ENCODE peak calls at places on chromosomes 12 and 14, in six cellular contexts. One of them, this sample, is unnamed.

GRCh38 chr12:131222271-131223139 is 268.8 kb downstream of the ADGRD1 start:
- DNase-seq in HepG2: no peak
- DNase-seq in H1: no peak
- DNase-seq in HCT116: no peak
- DNase-seq in GM12878: peak
- DNase-seq in K562: no peak
- DNase-seq in this sample: no peak

GRCh38 chr12:14937689-14938088 is 648 bp downstream of the ERP27 start:
- DNase-seq in HCT116: peak
- DNase-seq in K562: no peak
- DNase-seq in GM12878: no peak
- DNase-seq in H1: no peak
- DNase-seq in HepG2: no peak
- DNase-seq in this sample: peak

GRCh38 chr12:49478949-49479664 is 59.7 kb upstream of the KCNH3 start:
- DNase-seq in GM12878: no peak
- DNase-seq in H1: peak
- DNase-seq in K562: no peak
- DNase-seq in HepG2: no peak
- DNase-seq in HCT116: no peak
- DNase-seq in this sample: peak

GRCh38 chr12:57894577-57895292 is 46.6 kb upstream of the ATP23 start:
- DNase-seq in H1: no peak
- DNase-seq in K562: no peak
- DNase-seq in HCT116: no peak
- DNase-seq in GM12878: no peak
- DNase-seq in HepG2: no peak
- DNase-seq in this sample: no peak

GRCh38 chr12:116525418-116526001 is 33.7 kb upstream of the MAP1LC3B2 start:
- DNase-seq in K562: no peak
- DNase-seq in H1: no peak
- DNase-seq in HepG2: no peak
- DNase-seq in HCT116: peak
- DNase-seq in GM12878: no peak
- DNase-seq in this sample: no peak

GRCh38 chr14:54790092-54790491 is 112.5 kb downstream of the GCH1 start:
- DNase-seq in K562: no peak
- DNase-seq in HepG2: no peak
- DNase-seq in HCT116: no peak
- DNase-seq in H1: no peak
- DNase-seq in GM12878: no peak
- DNase-seq in this sample: no peak

GRCh38 chr12:113040722-113041168 is 15.8 kb upstream of the DTX1 start:
- DNase-seq in K562: no peak
- DNase-seq in HepG2: peak
- DNase-seq in GM12878: no peak
- DNase-seq in H1: no peak
- DNase-seq in HCT116: peak
- DNase-seq in this sample: no peak

GRCh38 chr14:96748371-96748770 is 48.8 kb upstream of the VRK1 start:
- DNase-seq in GM12878: no peak
- DNase-seq in K562: no peak
- DNase-seq in HCT116: no peak
- DNase-seq in H1: no peak
- DNase-seq in HepG2: no peak
- DNase-seq in this sample: no peak

DNA sequence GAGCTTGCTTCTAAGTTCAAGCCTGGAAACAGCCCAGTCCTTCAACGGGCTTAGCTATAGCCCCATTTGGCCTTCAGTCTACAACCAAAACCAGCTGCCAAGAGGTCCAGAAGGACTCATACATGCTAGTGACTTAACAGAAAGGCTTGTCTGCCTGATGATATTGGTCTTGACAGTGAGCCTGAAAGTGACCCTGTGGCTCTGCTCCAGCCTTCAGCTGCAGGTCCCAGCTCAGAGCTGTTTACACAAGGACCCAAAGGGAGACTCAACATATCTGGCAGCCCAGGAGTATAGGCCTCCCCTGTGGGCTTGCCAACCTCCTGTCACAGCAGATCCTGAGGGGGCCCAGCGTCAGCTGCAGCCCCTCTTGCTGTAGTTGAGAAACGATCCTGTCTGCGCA is 27.5 kb downstream of the COX16 start:
- DNase-seq in HCT116: no peak
- DNase-seq in GM12878: no peak
- DNase-seq in K562: no peak
- DNase-seq in HepG2: no peak
- DNase-seq in H1: no peak
- DNase-seq in this sample: no peak
- TF ChIP-seq ATF3 in HCT116: no peak
- TF ChIP-seq ATF3 in GM12878: no peak
- TF ChIP-seq ATF3 in K562: no peak
- TF ChIP-seq ATF3 in HepG2: no peak
- TF ChIP-seq ATF3 in H1: no peak
- TF ChIP-seq ATF3 in this sample: no peak

GRCh38 chr14:43483415-43483814 is 1023.7 kb downstream of the FSCB start:
- DNase-seq in HepG2: no peak
- DNase-seq in GM12878: no peak
- DNase-seq in HCT116: no peak
- DNase-seq in K562: no peak
- DNase-seq in H1: no peak
- DNase-seq in this sample: no peak
- TF ChIP-seq MAX in HepG2: no peak
- TF ChIP-seq MAX in GM12878: no peak
- TF ChIP-seq MAX in HCT116: no peak
- TF ChIP-seq MAX in K562: no peak
- TF ChIP-seq MAX in H1: no peak
- TF ChIP-seq MAX in this sample: no peak

DNA sequence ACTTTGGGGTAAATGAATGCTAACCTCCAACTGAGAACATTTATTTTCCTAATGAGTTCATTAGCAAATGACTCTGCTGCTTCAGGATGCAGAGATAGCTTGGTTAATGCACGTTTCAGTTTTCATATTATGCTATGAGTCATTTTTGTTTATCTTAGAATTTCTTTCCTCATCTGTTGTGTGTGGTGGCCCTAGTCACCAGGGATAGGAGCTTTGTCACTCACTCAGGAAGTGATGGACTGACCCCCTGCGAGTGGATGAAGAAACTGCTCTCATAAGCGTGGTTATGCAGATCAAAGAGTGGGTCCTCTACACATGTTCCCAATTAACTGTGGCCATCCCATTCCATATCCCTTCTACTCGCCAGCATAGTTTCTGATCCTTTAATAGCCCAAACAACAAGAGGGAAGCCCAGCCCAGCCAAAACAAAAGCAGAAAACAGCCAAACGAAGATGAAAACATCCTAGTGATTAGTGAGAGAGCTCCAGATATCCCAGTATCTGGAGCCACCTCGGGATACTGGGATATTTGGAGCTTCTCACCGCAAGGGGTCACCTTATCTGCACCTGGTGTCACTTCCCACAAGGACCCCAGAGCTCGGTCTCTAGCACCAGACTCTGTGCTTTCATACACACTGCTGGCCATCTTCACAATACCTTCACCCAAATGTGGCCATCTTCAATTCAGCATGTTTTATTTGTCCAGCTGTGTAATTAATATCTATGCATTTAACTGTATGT is 8.6 kb downstream of the TC2N start:
- DNase-seq in HepG2: peak
- DNase-seq in GM12878: no peak
- DNase-seq in H1: no peak
- DNase-seq in HCT116: peak
- DNase-seq in K562: peak
- DNase-seq in this sample: no peak
- TF ChIP-seq ATF3 in HepG2: no peak
- TF ChIP-seq ATF3 in GM12878: no peak
- TF ChIP-seq ATF3 in H1: no peak
- TF ChIP-seq ATF3 in HCT116: no peak
- TF ChIP-seq ATF3 in K562: peak
- TF ChIP-seq ATF3 in this sample: no peak

GRCh38 chr12:50926415-50926814 is 25.9 kb upstream of the HIGD1C start:
- DNase-seq in HepG2: no peak
- DNase-seq in H1: no peak
- DNase-seq in K562: no peak
- DNase-seq in GM12878: no peak
- DNase-seq in HCT116: no peak
- DNase-seq in this sample: no peak
- TF ChIP-seq MAX in HepG2: no peak
- TF ChIP-seq MAX in H1: no peak
- TF ChIP-seq MAX in K562: no peak
- TF ChIP-seq MAX in GM12878: no peak
- TF ChIP-seq MAX in HCT116: no peak
- TF ChIP-seq MAX in this sample: no peak

GRCh38 chr14:24938593-24938992 is 111.4 kb downstream of the STXBP6 start:
- DNase-seq in H1: no peak
- DNase-seq in HepG2: no peak
- DNase-seq in HCT116: no peak
- DNase-seq in K562: no peak
- DNase-seq in GM12878: no peak
- DNase-seq in this sample: no peak

GRCh38 chr14:24940213-24940783 is 109.6 kb downstream of the STXBP6 start:
- DNase-seq in H1: no peak
- DNase-seq in HepG2: no peak
- DNase-seq in HCT116: no peak
- DNase-seq in GM12878: no peak
- DNase-seq in K562: no peak
- DNase-seq in this sample: no peak

GRCh38 chr14:24944800-24945199 is 105.1 kb downstream of the STXBP6 start:
- DNase-seq in HepG2: no peak
- DNase-seq in K562: no peak
- DNase-seq in HCT116: no peak
- DNase-seq in GM12878: no peak
- DNase-seq in H1: no peak
- DNase-seq in this sample: no peak

GRCh38 chr14:24941719-24942118 is 108.2 kb downstream of the STXBP6 start:
- DNase-seq in HepG2: no peak
- DNase-seq in H1: no peak
- DNase-seq in GM12878: no peak
- DNase-seq in HCT116: no peak
- DNase-seq in K562: no peak
- DNase-seq in this sample: peak

DNA sequence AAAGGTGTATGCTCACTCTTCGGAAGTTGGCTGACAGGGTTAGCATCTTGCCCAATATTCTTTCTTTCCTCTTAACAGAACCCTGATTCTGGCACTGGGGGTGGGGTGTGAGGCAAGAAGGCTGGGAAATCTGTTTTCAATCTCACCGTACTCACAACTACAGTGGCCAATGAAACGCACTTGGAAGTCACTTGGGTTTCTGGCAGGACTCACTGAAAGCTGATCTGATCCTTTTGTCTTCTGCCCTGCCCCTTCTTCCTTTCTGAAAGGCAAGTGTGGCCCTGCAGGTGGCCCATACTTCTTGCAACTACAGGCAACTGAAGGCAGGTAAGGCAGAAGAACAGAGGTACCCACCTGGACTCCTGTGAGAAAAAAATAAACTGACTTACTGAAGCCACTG is 106.9 kb downstream of the STXBP6 start:
- DNase-seq in H1: peak
- DNase-seq in K562: no peak
- DNase-seq in GM12878: no peak
- DNase-seq in HepG2: no peak
- DNase-seq in HCT116: no peak
- DNase-seq in this sample: peak
- TF ChIP-seq ATF3 in H1: no peak
- TF ChIP-seq ATF3 in K562: no peak
- TF ChIP-seq ATF3 in GM12878: no peak
- TF ChIP-seq ATF3 in HepG2: no peak
- TF ChIP-seq ATF3 in HCT116: no peak
- TF ChIP-seq ATF3 in this sample: no peak

GRCh38 chr14:81447018-81447770 is 47.1 kb upstream of the STON2 start:
- DNase-seq in K562: no peak
- DNase-seq in HepG2: no peak
- DNase-seq in HCT116: no peak
- DNase-seq in GM12878: no peak
- DNase-seq in H1: no peak
- DNase-seq in this sample: no peak

GRCh38 chr14:81450100-81450531 is 50.0 kb upstream of the STON2 start:
- DNase-seq in HepG2: no peak
- DNase-seq in K562: no peak
- DNase-seq in GM12878: no peak
- DNase-seq in HCT116: no peak
- DNase-seq in H1: no peak
- DNase-seq in this sample: peak

GRCh38 chr14:81449114-81449513 is 49.0 kb upstream of the STON2 start:
- DNase-seq in HepG2: peak
- DNase-seq in GM12878: no peak
- DNase-seq in H1: no peak
- DNase-seq in K562: no peak
- DNase-seq in HCT116: no peak
- DNase-seq in this sample: no peak

GRCh38 chr14:81450976-81451375 is 50.9 kb upstream of the STON2 start:
- DNase-seq in GM12878: no peak
- DNase-seq in H1: no peak
- DNase-seq in HCT116: no peak
- DNase-seq in HepG2: no peak
- DNase-seq in K562: no peak
- DNase-seq in this sample: no peak

DNA sequence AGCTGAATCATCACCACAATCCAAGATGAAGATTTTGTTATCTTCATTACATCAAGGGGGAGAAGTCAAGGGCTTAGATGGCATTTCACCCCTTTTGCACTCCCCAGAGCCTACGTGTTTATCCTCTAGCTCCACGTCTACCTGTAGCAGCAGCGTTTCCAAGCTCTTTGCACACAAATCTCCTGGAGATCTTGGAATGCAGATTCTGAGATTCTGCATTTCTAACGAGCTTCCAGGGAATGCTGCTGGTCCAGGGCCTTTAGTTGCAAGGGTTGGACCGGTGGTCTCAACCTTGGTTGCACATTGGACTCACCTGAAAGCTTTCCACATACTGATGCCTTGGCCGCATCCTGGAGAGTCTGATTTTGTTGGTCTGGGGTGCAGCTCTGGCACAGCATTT is 49.5 kb upstream of the STON2 start:
- DNase-seq in GM12878: no peak
- DNase-seq in K562: no peak
- DNase-seq in HepG2: no peak
- DNase-seq in HCT116: no peak
- DNase-seq in H1: no peak
- DNase-seq in this sample: no peak
- TF ChIP-seq MAX in GM12878: no peak
- TF ChIP-seq MAX in K562: no peak
- TF ChIP-seq MAX in HepG2: no peak
- TF ChIP-seq MAX in HCT116: no peak
- TF ChIP-seq MAX in H1: no peak
- TF ChIP-seq MAX in this sample: no peak